ENCODE peak calls at places on chromosomes 7 and 10, in six cellular contexts. P is K562, Q is IMR-90, X is foreskin fibroblast, T is colonic mucosa, Y is fibroblast of lung. O is an unnamed sample.

GRCh38 chr10:33661580-33662269 is 327.3 kb upstream of the NRP1 start:
- DNase-seq in Y (no peak), Q (no peak), X (peak; percentile 95), P (no peak), T (peak; percentile 50), O (peak; percentile 94)

GRCh38 chr10:111299037-111299436 is 222.2 kb downstream of the ADRA2A start:
- DNase-seq in T (no peak), Y (no peak), Q (no peak), P (no peak), X (no peak), O (no peak)

GRCh38 chr7:15400440-15400839 is 161.4 kb downstream of the AGMO start:
- DNase-seq in P (no peak), X (no peak), Q (no peak), Y (no peak), T (no peak), O (no peak)

GRCh38 chr10:24771943-24772747 is 48.5 kb upstream of the ARHGAP21 start:
- DNase-seq in X (no peak), P (no peak), Q (peak; percentile 46), Y (peak; percentile 43), T (no peak), O (no peak)

GRCh38 chr10:86303626-86304025 is 63.0 kb downstream of the GRID1 start:
- DNase-seq in X (no peak), Q (no peak), T (no peak), Y (no peak), P (no peak), O (no peak)

GRCh38 chr7:44391171-44391570 is 65.8 kb upstream of the CAMK2B start:
- DNase-seq in X (no peak), Q (no peak), T (peak; percentile 11), P (no peak), Y (no peak), O (no peak)

GRCh38 chr7:118281196-118281595 is 56.7 kb downstream of the ANKRD7 start:
- DNase-seq in X (no peak), P (no peak), Y (no peak), T (no peak), Q (no peak), O (no peak)

GRCh38 chr7:108653526-108653925 is 83.9 kb downstream of the DNAJB9 start:
- DNase-seq in X (no peak), T (no peak), P (no peak), Q (no peak), Y (peak; percentile 40), O (no peak)

GRCh38 chr7:150675714-150676113 is 9.8 kb upstream of the GIMAP2 start:
- DNase-seq in Y (no peak), T (no peak), P (no peak), X (no peak), Q (no peak), O (no peak)

GRCh38 chr10:124996854-124997215 is 54.9 kb downstream of the ZRANB1 start:
- DNase-seq in X (no peak), Q (no peak), Y (no peak), T (no peak), P (no peak), O (no peak)

GRCh38 chr7:55158541-55158940 is 139.7 kb downstream of the EGFR start:
- DNase-seq in P (no peak), X (no peak), Y (no peak), Q (peak; percentile 69), T (no peak), O (no peak)

GRCh38 chr10:93755443-93756127 is 2.2 kb upstream of the LGI1 start:
- DNase-seq in Y (no peak), T (no peak), Q (no peak), X (no peak), P (no peak), O (no peak)

GRCh38 chr10:4984971-4985594 is 18.6 kb downstream of the AKR1C2 start:
- DNase-seq in X (peak; percentile 7), P (no peak), Q (peak; percentile 2), Y (no peak), T (no peak), O (no peak)

GRCh38 chr10:5317547-5318107 is 47.1 kb upstream of the UCN3 start:
- DNase-seq in T (no peak), P (peak; percentile 46), Y (peak; percentile 20), Q (peak; percentile 73), X (no peak), O (peak; percentile 52)

GRCh38 chr7:121166885-121167284 is 161.9 kb upstream of the WNT16 start:
- DNase-seq in T (no peak), P (no peak), Y (no peak), Q (no peak), X (no peak), O (no peak)

GRCh38 chr10:4020651-4021050 is 235.6 kb upstream of the KLF6 start:
- DNase-seq in Y (no peak), T (no peak), Q (no peak), X (no peak), P (no peak), O (no peak)

GRCh38 chr10:21372651-21373410 is 152.7 kb downstream of the SKIDA1 start:
- DNase-seq in X (peak; percentile 90), Q (peak; percentile 92), Y (peak; percentile 92), T (peak; percentile 79), P (no peak), O (peak; percentile 93)

GRCh38 chr10:33134011-33134751 is 176.2 kb upstream of the ITGB1 start:
- DNase-seq in P (no peak), Y (peak; percentile 84), T (peak; percentile 78), Q (peak; percentile 88), X (peak; percentile 89), O (no peak)

GRCh38 chr7:33832326-33832725 is 73.0 kb upstream of the BMPER start:
- DNase-seq in T (peak; percentile 21), Y (no peak), X (no peak), Q (no peak), P (no peak), O (no peak)

GRCh38 chr10:119539359-119539651 is 3.2 kb downstream of the RGS10 start:
- DNase-seq in X (no peak), Q (no peak), P (no peak), Y (no peak), T (peak; percentile 52), O (no peak)

GRCh38 chr10:43981696-43982095 is 333.0 kb upstream of the ZNF32 start:
- DNase-seq in Y (no peak), Q (no peak), X (no peak), T (no peak), P (no peak), O (no peak)

GRCh38 chr10:131107970-131108369 is 203.6 kb downstream of the TCERG1L start:
- DNase-seq in T (no peak), P (no peak), Y (no peak), Q (no peak), X (no peak), O (no peak)

GRCh38 chr7:120733143-120733542 is 124.8 kb downstream of the TSPAN12 start:
- DNase-seq in X (peak; percentile 71), P (no peak), Q (peak; percentile 96), Y (peak; percentile 92), T (no peak), O (peak; percentile 3)

GRCh38 chr7:151802469-151802846 is 74.5 kb downstream of the PRKAG2 start:
- DNase-seq in T (no peak), Q (no peak), P (no peak), X (no peak), Y (no peak), O (no peak)

GRCh38 chr7:37212526-37212925 is 236.1 kb downstream of the ELMO1 start:
- DNase-seq in Q (no peak), T (no peak), X (no peak), P (no peak), Y (peak; percentile 86), O (no peak)

DNA sequence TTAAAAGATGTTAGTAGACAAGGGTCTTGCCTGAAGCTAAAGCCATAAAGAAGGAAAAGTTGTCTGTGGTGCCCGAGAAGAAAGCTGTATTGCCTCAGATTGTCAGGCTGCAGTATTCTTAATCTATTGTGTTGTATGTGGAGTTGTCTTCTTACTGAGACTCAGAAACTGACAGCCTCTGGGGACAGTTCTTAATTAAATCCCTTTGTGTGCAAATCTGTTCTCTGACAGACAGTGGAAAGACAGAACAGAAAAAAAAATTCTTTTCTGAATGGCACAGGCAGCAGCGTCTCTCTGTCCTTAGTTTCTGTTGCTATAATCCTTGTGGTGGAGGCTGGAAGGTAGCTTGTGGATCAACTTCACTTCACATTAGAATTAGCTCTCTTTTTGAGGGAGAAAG is 16.8 kb downstream of the VWC2 start:
- DNase-seq in P (no peak), Q (no peak), T (no peak), X (no peak), Y (no peak), O (no peak)
- H3K4me3 ChIP-seq in P (no peak overlapping the region), Q (no peak overlapping the region), T (no peak overlapping the region), X (no peak overlapping the region), Y (no peak overlapping the region), O (no peak overlapping the region)

DNA sequence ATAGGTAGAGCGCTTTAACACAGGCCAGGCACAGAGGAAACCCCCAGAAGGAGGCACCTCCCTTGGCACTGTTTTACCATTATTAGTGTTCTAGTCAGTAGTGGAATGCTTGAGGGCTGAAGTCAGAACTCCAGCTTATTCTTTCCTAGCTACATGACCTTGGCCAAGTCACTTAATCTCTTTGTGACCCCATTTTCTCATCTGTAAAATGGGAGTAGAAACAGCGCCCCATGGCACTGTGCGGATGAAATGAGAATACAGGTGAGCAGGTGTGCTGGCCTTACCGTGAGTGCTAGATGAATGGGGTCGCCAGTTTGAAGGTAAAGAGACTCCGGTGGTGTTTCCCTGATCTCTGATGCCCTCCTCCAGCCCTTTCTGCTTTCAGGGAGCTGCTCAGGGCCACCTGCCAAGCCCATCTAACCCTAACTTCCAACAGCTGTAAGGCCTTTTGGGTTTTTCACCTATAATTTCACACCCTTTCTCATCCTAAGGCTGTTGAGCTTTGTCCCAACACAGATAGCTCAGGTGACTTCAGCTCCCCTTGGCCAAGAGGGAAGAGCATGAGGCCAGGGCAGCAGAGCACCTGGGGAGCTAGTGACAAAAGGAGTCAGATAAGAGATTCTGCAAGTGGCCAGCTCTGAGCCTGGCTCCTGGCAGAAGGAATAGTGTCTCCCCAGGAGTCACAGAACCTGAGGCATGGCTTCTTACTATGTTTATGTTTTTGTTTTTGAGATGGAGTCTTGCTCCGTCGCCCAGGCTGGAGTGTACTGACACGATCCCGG is 76.8 kb downstream of the SH3PXD2A start:
- DNase-seq in Q (no peak), Y (no peak), T (no peak), P (no peak), X (no peak), O (no peak)
- H3K4me3 ChIP-seq in Q (no peak overlapping the region), Y (no peak overlapping the region), T (no peak overlapping the region), P (no peak overlapping the region), X (no peak overlapping the region), O (no peak overlapping the region)

GRCh38 chr7:26078437-26079362 is 73.3 kb upstream of the NFE2L3 start:
- DNase-seq in T (peak; percentile 76), Y (peak; percentile 18), P (peak; percentile 23), Q (no peak), X (peak; percentile 3), O (no peak)
- H3K4me3 ChIP-seq in T (no peak overlapping the region), Y (no peak overlapping the region), P (no peak overlapping the region), Q (no peak overlapping the region), X (no peak overlapping the region), O (no peak overlapping the region)

DNA sequence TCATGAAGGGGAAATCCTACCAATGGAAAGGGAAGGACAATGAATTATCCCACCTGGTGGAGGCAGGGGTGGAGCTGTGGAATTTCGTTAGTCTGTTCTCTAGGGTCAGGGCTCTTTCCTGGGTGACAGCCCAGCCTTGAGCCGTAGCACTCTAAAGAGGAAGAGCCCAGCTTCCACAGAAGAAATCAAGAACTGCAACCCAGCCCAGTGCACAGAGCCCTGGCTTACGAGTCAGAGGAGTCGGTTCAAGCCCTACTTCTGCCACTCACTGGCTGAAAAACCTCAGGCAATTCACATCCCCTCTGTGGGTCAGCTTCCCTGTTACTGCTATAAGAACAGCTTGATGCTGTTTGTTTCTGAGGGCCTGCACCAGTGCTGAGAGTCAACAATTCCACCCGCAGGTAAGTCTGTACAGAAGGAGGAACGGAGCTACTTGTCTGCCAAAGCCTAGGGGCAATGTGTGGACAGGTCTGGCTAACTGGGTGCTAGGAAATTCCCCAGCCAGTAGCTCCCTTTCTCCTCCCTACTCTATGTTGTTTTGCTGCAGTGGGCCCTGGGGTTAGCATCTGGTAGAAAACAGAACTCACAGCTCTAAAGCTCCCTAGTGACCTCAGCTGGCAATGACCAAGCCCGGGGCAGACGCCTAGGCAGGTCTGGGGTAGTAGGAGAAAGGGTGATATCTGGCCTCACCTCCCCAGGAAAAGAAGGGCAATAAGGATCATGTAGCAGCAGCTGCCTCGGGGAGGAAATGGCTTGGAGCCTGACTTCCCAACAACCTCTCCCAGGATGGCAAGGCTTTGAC is 3.3 kb downstream of the AVPI1 start:
- DNase-seq in X (peak; percentile 70), P (no peak), T (peak; percentile 71), Y (peak; percentile 66), Q (peak; percentile 70), O (no peak)
- H3K4me3 ChIP-seq in X (peak overlapping the region; percentile 91), P (no peak overlapping the region), T (peak overlapping the region; percentile 8), Y (peak overlapping the region; percentile 92), Q (peak overlapping the region; percentile 98), O (peak overlapping the region; percentile 24)

O was measured in HFF-Myc.